ENCODE peak calls at places on chromosomes 5 and 9, in four cellular contexts. A is ovary, S is heart left ventricle, D is brain microvascular endothelial cell. X is an unnamed sample.

GRCh38 chr5:171680485-171680884 is 105.1 kb upstream of the SMIM23 start:
- DNase-seq in A (no peak), S (no peak), D (no peak), X (no peak)

GRCh38 chr5:178460174-178460573 is 130.0 kb downstream of the COL23A1 start:
- DNase-seq in A (no peak), S (no peak), D (no peak), X (no peak)

GRCh38 chr9:18229992-18230676 is 243.8 kb upstream of the ADAMTSL1 start:
- DNase-seq in A (no peak), S (no peak), D (no peak), X (no peak)

GRCh38 chr5:107376546-107377276 is 294.0 kb downstream of the EFNA5 start:
- DNase-seq in A (no peak), S (no peak), D (peak), X (no peak)

GRCh38 chr5:138463335-138464017 is 1.8 kb upstream of the EGR1 start:
- DNase-seq in A (peak), S (no peak), D (no peak), X (peak)

GRCh38 chr5:14401639-14402038 is 180.0 kb upstream of the OTULINL start:
- DNase-seq in A (no peak), S (no peak), D (no peak), X (no peak)

GRCh38 chr9:120846251-120846869 is 3.6 kb upstream of the PSMD5 start:
- DNase-seq in A (no peak), S (no peak), D (no peak), X (no peak)

GRCh38 chr9:13491493-13492424 is 212.3 kb upstream of the MPDZ start:
- DNase-seq in A (no peak), S (no peak), D (no peak), X (peak)

GRCh38 chr9:104748359-104749031 is 1.0 kb downstream of the NIPSNAP3A start:
- DNase-seq in A (no peak), S (no peak), D (no peak), X (peak)

GRCh38 chr9:17802249-17802857 is 223.5 kb downstream of the SH3GL2 start:
- DNase-seq in A (no peak), S (no peak), D (peak), X (peak)

GRCh38 chr5:142800776-142801494 is 30.8 kb downstream of the ARHGAP26 start:
- DNase-seq in A (no peak), S (no peak), D (no peak), X (no peak)

GRCh38 chr5:110442856-110443255 is 283.6 kb downstream of the TMEM232 start:
- DNase-seq in A (no peak), S (no peak), D (no peak), X (no peak)

GRCh38 chr5:77015938-77016569 is 14.2 kb upstream of the AGGF1 start:
- DNase-seq in A (no peak), S (no peak), D (peak), X (peak)

GRCh38 chr9:20566401-20566800 is 55.9 kb downstream of the MLLT3 start:
- DNase-seq in A (no peak), S (no peak), D (no peak), X (no peak)

GRCh38 chr9:99845063-99845462 is 23.4 kb downstream of the NR4A3 start:
- DNase-seq in A (no peak), S (no peak), D (no peak), X (no peak)

GRCh38 chr9:122203995-122204394 is 24.8 kb downstream of the LHX6 start:
- DNase-seq in A (no peak), S (no peak), D (no peak), X (no peak)

GRCh38 chr5:80275347-80275746 is 19.5 kb upstream of the SERINC5 start:
- DNase-seq in A (no peak), S (no peak), D (no peak), X (peak)

GRCh38 chr9:23621166-23621565 is 204.9 kb downstream of the ELAVL2 start:
- DNase-seq in A (no peak), S (no peak), D (no peak), X (peak)

GRCh38 chr5:135008981-135009735 is 24.9 kb downstream of the PITX1 start:
- DNase-seq in A (no peak), S (no peak), D (no peak), X (no peak)

GRCh38 chr5:72598461-72599433 is 91.5 kb upstream of the ZNF366 start:
- DNase-seq in A (no peak), S (no peak), D (peak), X (peak)

GRCh38 chr9:91214867-91215266 is 146.9 kb downstream of the AUH start:
- DNase-seq in A (no peak), S (no peak), D (no peak), X (no peak)

GRCh38 chr9:69370430-69370829 is 45.4 kb downstream of the ENTREP1 start:
- DNase-seq in A (no peak), S (no peak), D (no peak), X (no peak)

GRCh38 chr5:177431317-177432142 is 5.1 kb downstream of the GRK6 start:
- DNase-seq in A (no peak), S (peak), D (no peak), X (no peak)

GRCh38 chr5:149397530-149397929 is 18.4 kb upstream of the IL17B start:
- DNase-seq in A (no peak), S (peak), D (peak), X (peak)

GRCh38 chr5:8598356-8598755 is 729.4 kb downstream of the MTRR start:
- DNase-seq in A (no peak), S (no peak), D (no peak), X (no peak)

GRCh38 chr5:75659791-75660453 is 48.7 kb downstream of the ANKDD1B start:
- DNase-seq in A (no peak), S (no peak), D (no peak), X (no peak)

GRCh38 chr5:2375796-2376195 is 375.7 kb downstream of the IRX2 start:
- DNase-seq in A (no peak), S (no peak), D (no peak), X (no peak)

GRCh38 chr9:16434522-16434921 is 435.9 kb downstream of the BNC2 start:
- DNase-seq in A (no peak), S (no peak), D (peak), X (peak)

GRCh38 chr9:135339378-135339973 is 140.1 kb upstream of the PPP1R26 start:
- DNase-seq in A (no peak), S (no peak), D (no peak), X (no peak)

GRCh38 chr9:24698864-24699518 is 153.3 kb upstream of the IZUMO3 start:
- DNase-seq in A (no peak), S (no peak), D (no peak), X (no peak)

GRCh38 chr5:42951169-42951846 is 88.8 kb downstream of the ANXA2R start:
- DNase-seq in A (no peak), S (peak), D (peak), X (peak)

GRCh38 chr9:109010676-109011655 is 2.3 kb downstream of the CTNNAL1 start:
- DNase-seq in A (no peak), S (no peak), D (peak), X (peak)

GRCh38 chr9:69760278-69760610 is 433 bp upstream of the PTAR1 start:
- DNase-seq in A (no peak), S (no peak), D (no peak), X (no peak)

GRCh38 chr9:110936719-110937452 is 101.4 kb downstream of the LPAR1 start:
- DNase-seq in A (no peak), S (no peak), D (no peak), X (no peak)

GRCh38 chr5:33313150-33313549 is 127.6 kb upstream of the TARS1 start:
- DNase-seq in A (no peak), S (no peak), D (peak), X (peak)

GRCh38 chr9:17900604-17901003 is 321.7 kb downstream of the SH3GL2 start:
- DNase-seq in A (no peak), S (no peak), D (no peak), X (no peak)

GRCh38 chr9:122095010-122095767 is 2.1 kb upstream of the TTLL11 start:
- DNase-seq in A (no peak), S (no peak), D (peak), X (peak)

DNA sequence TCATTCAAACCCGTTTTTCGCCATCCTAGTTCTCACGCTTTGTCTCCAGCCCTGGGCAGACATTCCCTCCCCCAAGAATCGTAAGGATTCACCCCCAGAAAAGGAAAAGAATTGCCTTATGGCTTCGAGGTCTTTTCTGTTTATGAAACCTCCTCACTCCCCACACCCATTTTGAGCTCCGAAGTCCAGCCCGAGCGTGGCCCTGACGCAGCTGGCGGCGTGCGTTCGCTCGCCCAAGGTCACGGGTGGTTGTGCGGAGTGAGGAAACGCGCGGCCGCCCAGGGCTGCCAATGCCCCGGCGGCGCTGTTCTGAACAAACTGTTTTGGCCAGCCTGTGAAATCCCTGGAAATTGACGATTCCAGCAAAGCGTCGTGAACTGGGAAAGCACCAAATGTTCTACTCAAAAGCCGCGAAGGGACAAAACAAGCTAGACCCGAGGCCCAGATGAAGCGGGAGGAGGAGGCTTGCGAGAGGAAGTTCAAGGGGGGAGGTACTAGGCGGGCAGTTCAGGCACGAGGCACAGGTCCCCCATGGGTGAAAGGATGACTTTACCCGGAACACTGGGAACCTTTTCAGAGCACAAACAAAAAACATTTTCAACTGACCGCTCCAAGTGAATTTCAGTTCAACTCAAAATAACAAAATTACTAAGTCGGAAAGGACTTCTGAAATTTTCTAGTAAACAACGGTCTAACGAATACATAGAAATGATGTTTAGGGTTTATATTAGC is 683 bp upstream of the ZFAND5 start:
- DNase-seq in A (peak), S (peak), D (peak), X (peak)
- H3K27ac ChIP-seq in A (peak), S (peak), D (peak), X (peak)

GRCh38 chr5:38714240-38714639 is 131.6 kb upstream of the OSMR start:
- DNase-seq in A (no peak), S (no peak), D (no peak), X (no peak)

GRCh38 chr5:38714703-38715355 is 131.0 kb upstream of the OSMR start:
- DNase-seq in A (no peak), S (no peak), D (no peak), X (no peak)

GRCh38 chr5:38716516-38716915 is 129.3 kb upstream of the OSMR start:
- DNase-seq in A (no peak), S (no peak), D (no peak), X (no peak)

GRCh38 chr5:38712416-38712815 is 133.4 kb upstream of the OSMR start:
- DNase-seq in A (no peak), S (no peak), D (no peak), X (no peak)

DNA sequence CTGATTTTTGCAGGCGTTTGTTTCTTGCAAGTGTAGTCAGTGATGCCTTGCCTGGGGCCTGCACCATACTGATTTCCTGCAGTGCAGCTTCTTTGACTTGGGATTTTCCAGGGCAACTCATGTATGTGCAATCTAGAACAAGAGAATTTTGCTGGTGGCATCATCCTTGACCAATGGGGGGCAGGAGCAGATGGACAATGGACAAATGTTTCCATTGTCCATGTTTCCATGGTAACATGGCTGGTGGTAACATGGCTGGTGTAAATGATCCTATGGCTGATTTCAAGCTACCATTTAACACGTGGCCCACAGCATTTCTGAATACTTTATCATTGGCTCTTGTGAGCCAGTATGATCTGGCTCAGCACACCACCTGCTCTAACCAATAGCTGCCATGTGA is 130.1 kb upstream of the OSMR start:
- DNase-seq in A (no peak), S (no peak), D (no peak), X (no peak)
- H3K27ac ChIP-seq in A (no peak), S (no peak), D (no peak), X (peak)

DNA sequence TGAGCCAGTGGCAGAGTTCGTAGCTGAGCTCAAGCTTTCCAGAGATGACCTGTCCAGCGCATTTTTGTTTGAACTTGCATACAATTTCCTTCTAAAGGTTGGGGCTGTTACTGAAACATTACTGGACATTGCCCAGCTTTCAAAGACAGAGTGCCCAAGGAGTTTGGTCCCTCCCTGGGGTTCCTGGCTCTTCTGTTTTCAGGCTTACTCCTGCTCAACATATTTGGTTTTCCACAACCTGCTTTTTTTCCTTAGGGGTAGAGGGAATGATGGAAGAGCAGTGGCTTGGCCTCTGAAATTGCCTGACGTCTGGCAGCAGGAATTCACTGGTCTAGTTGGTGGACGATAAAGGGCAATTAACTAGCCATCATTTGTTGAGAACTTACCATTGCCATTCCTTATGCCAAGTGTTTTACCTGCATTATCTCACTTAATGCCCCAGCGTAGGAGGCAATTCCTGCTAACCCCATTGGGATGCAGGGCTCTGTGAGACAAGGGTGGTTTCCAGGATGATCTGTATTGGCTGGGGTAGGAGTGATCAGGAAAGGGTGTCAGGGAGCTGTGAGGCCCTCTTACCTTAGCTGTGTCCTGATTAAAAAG is 1.2 kb downstream of the RGS3 start:
- DNase-seq in A (no peak), S (no peak), D (no peak), X (no peak)
- H3K27ac ChIP-seq in A (no peak), S (peak), D (no peak), X (no peak)

DNA sequence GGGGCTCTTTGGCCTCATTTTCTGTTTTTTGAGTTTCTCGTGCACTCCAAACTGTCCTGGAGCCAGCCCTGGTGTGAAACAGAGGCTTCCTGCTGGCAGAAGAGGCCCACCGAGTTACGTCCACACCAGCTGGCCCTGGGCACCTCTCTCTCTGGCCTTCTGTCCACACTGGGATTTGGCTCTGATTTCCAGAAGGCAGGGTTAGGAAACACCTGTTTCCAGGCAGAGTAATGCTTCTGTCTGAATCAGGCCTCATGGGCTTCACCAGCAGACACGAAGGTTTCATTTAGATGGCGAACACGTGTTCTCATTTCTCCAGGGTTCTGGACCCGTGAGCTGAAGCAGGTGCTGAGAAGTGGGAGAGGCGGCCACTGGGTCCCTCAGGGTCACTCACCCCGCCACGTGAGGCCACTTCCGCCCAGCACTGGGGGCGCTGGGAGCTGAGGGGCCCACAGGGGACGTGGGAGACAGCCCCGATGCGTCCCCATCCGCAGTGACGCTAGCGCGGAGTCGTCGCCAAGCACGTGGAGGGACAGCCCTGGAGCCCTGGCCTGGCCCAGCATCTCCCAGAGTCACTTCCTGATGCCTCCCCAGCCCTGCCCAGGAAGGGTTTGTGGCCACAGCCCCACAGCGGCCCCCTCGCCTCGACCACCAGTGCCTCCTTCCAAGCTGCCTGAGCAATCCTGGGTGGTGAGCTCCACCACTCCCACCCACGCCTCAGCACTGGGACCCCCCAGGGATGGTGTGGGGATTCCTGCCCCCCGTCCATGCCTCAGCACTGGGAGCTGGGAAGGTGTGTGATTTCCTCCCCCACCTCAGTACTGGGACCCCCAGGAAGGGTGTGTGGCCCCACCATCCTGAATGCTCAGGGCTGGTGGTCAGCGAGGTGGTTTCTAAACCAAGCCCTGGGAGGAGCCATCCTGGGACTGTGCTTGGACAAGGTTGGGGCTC is 4.9 kb upstream of the LRRC14B start:
- DNase-seq in A (no peak), S (peak), D (no peak), X (no peak)
- H3K27ac ChIP-seq in A (no peak), S (no peak), D (no peak), X (no peak)

GRCh38 chr9:128421474-128422010 is 885 bp downstream of the CERCAM start:
- DNase-seq in A (no peak), S (peak), D (peak), X (no peak)
- H3K27ac ChIP-seq in A (no peak), S (peak), D (peak), X (no peak)

X was measured in A673.